ENCODE peak calls at places on chromosomes 7 and 10, in eight cellular contexts. One of them, this sample, is unnamed.

GRCh38 chr7:152850420-152850819 is 90.9 kb downstream of the ACTR3B start:
- DNase-seq in GM23248: no peak
- DNase-seq in endothelial cell of umbilical vein: no peak
- DNase-seq in brain microvascular endothelial cell: no peak
- DNase-seq in right lobe of liver: no peak
- DNase-seq in suprapubic skin: no peak
- DNase-seq in psoas muscle: no peak
- DNase-seq in AG09309: no peak
- DNase-seq in this sample: no peak

GRCh38 chr10:86663576-86664369 is 4.5 kb upstream of the LDB3 start:
- DNase-seq in GM23248: no peak
- DNase-seq in endothelial cell of umbilical vein: no peak
- DNase-seq in brain microvascular endothelial cell: no peak
- DNase-seq in right lobe of liver: no peak
- DNase-seq in suprapubic skin: no peak
- DNase-seq in psoas muscle: peak
- DNase-seq in AG09309: no peak
- DNase-seq in this sample: peak

GRCh38 chr7:92158660-92159575 is 20.0 kb downstream of the LRRD1 start:
- DNase-seq in GM23248: peak
- DNase-seq in endothelial cell of umbilical vein: no peak
- DNase-seq in brain microvascular endothelial cell: peak
- DNase-seq in right lobe of liver: no peak
- DNase-seq in suprapubic skin: no peak
- DNase-seq in psoas muscle: no peak
- DNase-seq in AG09309: peak
- DNase-seq in this sample: no peak

GRCh38 chr7:103380395-103381191 is 33.1 kb downstream of the PSMC2 start:
- DNase-seq in GM23248: peak
- DNase-seq in endothelial cell of umbilical vein: no peak
- DNase-seq in brain microvascular endothelial cell: no peak
- DNase-seq in right lobe of liver: no peak
- DNase-seq in suprapubic skin: no peak
- DNase-seq in psoas muscle: no peak
- DNase-seq in AG09309: no peak
- DNase-seq in this sample: no peak

GRCh38 chr10:121823993-121824463 is 103.8 kb downstream of the ATE1 start:
- DNase-seq in GM23248: peak
- DNase-seq in endothelial cell of umbilical vein: peak
- DNase-seq in brain microvascular endothelial cell: peak
- DNase-seq in right lobe of liver: no peak
- DNase-seq in suprapubic skin: no peak
- DNase-seq in psoas muscle: no peak
- DNase-seq in AG09309: peak
- DNase-seq in this sample: no peak

GRCh38 chr7:112205348-112206237 is 606 bp downstream of the DOCK4 start:
- DNase-seq in GM23248: peak
- DNase-seq in endothelial cell of umbilical vein: peak
- DNase-seq in brain microvascular endothelial cell: peak
- DNase-seq in right lobe of liver: peak
- DNase-seq in suprapubic skin: peak
- DNase-seq in psoas muscle: peak
- DNase-seq in AG09309: no peak
- DNase-seq in this sample: peak

GRCh38 chr7:140928491-140929309 is 4.0 kb upstream of the BRAF start:
- DNase-seq in GM23248: no peak
- DNase-seq in endothelial cell of umbilical vein: no peak
- DNase-seq in brain microvascular endothelial cell: no peak
- DNase-seq in right lobe of liver: no peak
- DNase-seq in suprapubic skin: no peak
- DNase-seq in psoas muscle: no peak
- DNase-seq in AG09309: no peak
- DNase-seq in this sample: no peak

GRCh38 chr10:43421519-43421918 is 12.5 kb upstream of the HNRNPF start:
- DNase-seq in GM23248: peak
- DNase-seq in endothelial cell of umbilical vein: no peak
- DNase-seq in brain microvascular endothelial cell: no peak
- DNase-seq in right lobe of liver: no peak
- DNase-seq in suprapubic skin: no peak
- DNase-seq in psoas muscle: no peak
- DNase-seq in AG09309: no peak
- DNase-seq in this sample: no peak

GRCh38 chr7:155002411-155003214 is at the start of gene PAXIP1:
- DNase-seq in GM23248: peak
- DNase-seq in endothelial cell of umbilical vein: peak
- DNase-seq in brain microvascular endothelial cell: no peak
- DNase-seq in right lobe of liver: peak
- DNase-seq in suprapubic skin: no peak
- DNase-seq in psoas muscle: peak
- DNase-seq in AG09309: no peak
- DNase-seq in this sample: peak

GRCh38 chr7:117061751-117062150 is 108.5 kb downstream of the ST7 start:
- DNase-seq in GM23248: peak
- DNase-seq in endothelial cell of umbilical vein: no peak
- DNase-seq in brain microvascular endothelial cell: peak
- DNase-seq in right lobe of liver: no peak
- DNase-seq in suprapubic skin: no peak
- DNase-seq in psoas muscle: no peak
- DNase-seq in AG09309: peak
- DNase-seq in this sample: no peak

GRCh38 chr7:33774762-33775523 is 130.4 kb upstream of the BMPER start:
- DNase-seq in GM23248: peak
- DNase-seq in endothelial cell of umbilical vein: no peak
- DNase-seq in brain microvascular endothelial cell: peak
- DNase-seq in right lobe of liver: no peak
- DNase-seq in suprapubic skin: no peak
- DNase-seq in psoas muscle: peak
- DNase-seq in AG09309: peak
- DNase-seq in this sample: peak

GRCh38 chr7:137882806-137883205 is 36.0 kb upstream of the DGKI start:
- DNase-seq in GM23248: peak
- DNase-seq in endothelial cell of umbilical vein: peak
- DNase-seq in brain microvascular endothelial cell: peak
- DNase-seq in right lobe of liver: no peak
- DNase-seq in suprapubic skin: no peak
- DNase-seq in psoas muscle: no peak
- DNase-seq in AG09309: no peak
- DNase-seq in this sample: no peak

GRCh38 chr10:112363696-112364688 is 9.9 kb upstream of the ACSL5 start:
- DNase-seq in GM23248: no peak
- DNase-seq in endothelial cell of umbilical vein: no peak
- DNase-seq in brain microvascular endothelial cell: no peak
- DNase-seq in right lobe of liver: peak
- DNase-seq in suprapubic skin: no peak
- DNase-seq in psoas muscle: no peak
- DNase-seq in AG09309: no peak
- DNase-seq in this sample: no peak

GRCh38 chr10:71900441-71901180 is 49.6 kb upstream of the PSAP start:
- DNase-seq in GM23248: no peak
- DNase-seq in endothelial cell of umbilical vein: no peak
- DNase-seq in brain microvascular endothelial cell: no peak
- DNase-seq in right lobe of liver: no peak
- DNase-seq in suprapubic skin: no peak
- DNase-seq in psoas muscle: no peak
- DNase-seq in AG09309: no peak
- DNase-seq in this sample: no peak

GRCh38 chr7:108584211-108584610 is 14.5 kb downstream of the DNAJB9 start:
- DNase-seq in GM23248: no peak
- DNase-seq in endothelial cell of umbilical vein: no peak
- DNase-seq in brain microvascular endothelial cell: no peak
- DNase-seq in right lobe of liver: no peak
- DNase-seq in suprapubic skin: no peak
- DNase-seq in psoas muscle: no peak
- DNase-seq in AG09309: no peak
- DNase-seq in this sample: no peak

GRCh38 chr10:6953131-6953834 is 373.2 kb upstream of the PRKCQ start:
- DNase-seq in GM23248: no peak
- DNase-seq in endothelial cell of umbilical vein: no peak
- DNase-seq in brain microvascular endothelial cell: no peak
- DNase-seq in right lobe of liver: no peak
- DNase-seq in suprapubic skin: no peak
- DNase-seq in psoas muscle: no peak
- DNase-seq in AG09309: no peak
- DNase-seq in this sample: no peak

GRCh38 chr10:89391882-89392756 is at the start of gene IFIT1:
- DNase-seq in GM23248: peak
- DNase-seq in endothelial cell of umbilical vein: peak
- DNase-seq in brain microvascular endothelial cell: peak
- DNase-seq in right lobe of liver: peak
- DNase-seq in suprapubic skin: no peak
- DNase-seq in psoas muscle: no peak
- DNase-seq in AG09309: peak
- DNase-seq in this sample: peak

GRCh38 chr7:22387583-22387982 is 30.6 kb upstream of the RAPGEF5 start:
- DNase-seq in GM23248: peak
- DNase-seq in endothelial cell of umbilical vein: no peak
- DNase-seq in brain microvascular endothelial cell: peak
- DNase-seq in right lobe of liver: no peak
- DNase-seq in suprapubic skin: no peak
- DNase-seq in psoas muscle: peak
- DNase-seq in AG09309: peak
- DNase-seq in this sample: no peak

GRCh38 chr7:3367271-3367670 is 66.2 kb downstream of the SDK1 start:
- DNase-seq in GM23248: no peak
- DNase-seq in endothelial cell of umbilical vein: no peak
- DNase-seq in brain microvascular endothelial cell: no peak
- DNase-seq in right lobe of liver: no peak
- DNase-seq in suprapubic skin: no peak
- DNase-seq in psoas muscle: no peak
- DNase-seq in AG09309: no peak
- DNase-seq in this sample: no peak

GRCh38 chr7:3370068-3370704 is 69.1 kb downstream of the SDK1 start:
- DNase-seq in GM23248: no peak
- DNase-seq in endothelial cell of umbilical vein: no peak
- DNase-seq in brain microvascular endothelial cell: no peak
- DNase-seq in right lobe of liver: no peak
- DNase-seq in suprapubic skin: no peak
- DNase-seq in psoas muscle: no peak
- DNase-seq in AG09309: no peak
- DNase-seq in this sample: no peak

DNA sequence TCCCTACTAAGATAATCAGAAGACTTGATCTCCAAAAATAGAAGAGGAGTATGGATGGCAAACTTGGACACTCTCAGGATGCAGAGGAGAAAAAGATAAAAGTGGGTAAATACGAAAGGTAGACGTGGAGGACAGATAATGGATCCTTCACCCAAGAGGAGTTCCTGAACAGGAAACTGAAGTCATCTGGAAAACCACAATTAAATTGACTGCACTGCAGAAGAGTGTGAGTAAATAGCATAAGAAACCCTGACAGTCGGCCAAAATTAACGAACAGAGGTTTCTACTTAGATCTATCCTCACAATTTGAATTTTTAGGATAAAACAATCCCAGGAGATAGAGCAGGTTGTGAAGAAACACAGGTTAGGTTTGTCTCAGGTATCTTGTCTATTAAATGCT is 70.5 kb downstream of the SDK1 start:
- DNase-seq in GM23248: no peak
- DNase-seq in endothelial cell of umbilical vein: no peak
- DNase-seq in brain microvascular endothelial cell: no peak
- DNase-seq in right lobe of liver: no peak
- DNase-seq in suprapubic skin: no peak
- DNase-seq in psoas muscle: no peak
- DNase-seq in AG09309: no peak
- DNase-seq in this sample: no peak
- H3K4me3 ChIP-seq in GM23248: no peak
- H3K4me3 ChIP-seq in endothelial cell of umbilical vein: no peak
- H3K4me3 ChIP-seq in brain microvascular endothelial cell: no peak
- H3K4me3 ChIP-seq in right lobe of liver: no peak
- H3K4me3 ChIP-seq in suprapubic skin: no peak
- H3K4me3 ChIP-seq in psoas muscle: no peak
- H3K4me3 ChIP-seq in AG09309: no peak
- H3K4me3 ChIP-seq in this sample: no peak

GRCh38 chr10:22606164-22606614 is 108.2 kb downstream of the PIP4K2A start:
- DNase-seq in GM23248: peak
- DNase-seq in endothelial cell of umbilical vein: peak
- DNase-seq in brain microvascular endothelial cell: peak
- DNase-seq in right lobe of liver: no peak
- DNase-seq in suprapubic skin: no peak
- DNase-seq in psoas muscle: no peak
- DNase-seq in AG09309: no peak
- DNase-seq in this sample: peak
- H3K4me3 ChIP-seq in GM23248: no peak
- H3K4me3 ChIP-seq in endothelial cell of umbilical vein: no peak
- H3K4me3 ChIP-seq in brain microvascular endothelial cell: no peak
- H3K4me3 ChIP-seq in right lobe of liver: no peak
- H3K4me3 ChIP-seq in suprapubic skin: no peak
- H3K4me3 ChIP-seq in psoas muscle: no peak
- H3K4me3 ChIP-seq in AG09309: no peak
- H3K4me3 ChIP-seq in this sample: no peak

DNA sequence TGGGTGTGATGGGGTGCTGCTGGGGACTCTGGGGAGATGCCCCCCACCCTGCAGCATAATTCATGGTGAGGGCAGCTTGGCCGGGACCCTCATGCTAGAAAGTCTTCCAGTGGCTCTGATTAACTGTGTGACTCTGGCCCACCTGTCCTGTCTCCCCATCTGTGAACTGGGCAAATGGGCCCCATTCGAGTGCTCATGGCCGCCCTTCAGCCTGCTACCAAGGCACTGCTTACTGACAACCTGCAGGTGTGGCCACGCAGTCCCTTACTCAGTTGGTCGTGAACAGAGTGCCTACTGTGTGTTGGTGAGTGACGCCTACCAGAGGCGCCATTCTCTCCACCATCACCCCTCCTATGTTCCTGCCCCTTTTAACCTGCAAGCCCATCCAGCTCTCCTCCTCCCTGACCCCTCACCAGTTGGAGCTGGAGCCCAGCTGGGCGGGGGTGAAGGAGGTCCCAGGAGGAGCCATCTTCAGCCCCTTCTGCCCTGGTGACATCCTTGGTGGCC is 109.4 kb downstream of the ZMIZ1 start:
- DNase-seq in GM23248: no peak
- DNase-seq in endothelial cell of umbilical vein: no peak
- DNase-seq in brain microvascular endothelial cell: no peak
- DNase-seq in right lobe of liver: no peak
- DNase-seq in suprapubic skin: no peak
- DNase-seq in psoas muscle: no peak
- DNase-seq in AG09309: no peak
- DNase-seq in this sample: no peak
- H3K4me3 ChIP-seq in GM23248: no peak
- H3K4me3 ChIP-seq in endothelial cell of umbilical vein: no peak
- H3K4me3 ChIP-seq in brain microvascular endothelial cell: no peak
- H3K4me3 ChIP-seq in right lobe of liver: no peak
- H3K4me3 ChIP-seq in suprapubic skin: no peak
- H3K4me3 ChIP-seq in psoas muscle: no peak
- H3K4me3 ChIP-seq in AG09309: no peak
- H3K4me3 ChIP-seq in this sample: no peak

GRCh38 chr7:2614646-2615330 is 17.0 kb upstream of the TTYH3 start:
- DNase-seq in GM23248: peak
- DNase-seq in endothelial cell of umbilical vein: no peak
- DNase-seq in brain microvascular endothelial cell: no peak
- DNase-seq in right lobe of liver: no peak
- DNase-seq in suprapubic skin: no peak
- DNase-seq in psoas muscle: no peak
- DNase-seq in AG09309: no peak
- DNase-seq in this sample: no peak
- H3K4me3 ChIP-seq in GM23248: peak
- H3K4me3 ChIP-seq in endothelial cell of umbilical vein: no peak
- H3K4me3 ChIP-seq in brain microvascular endothelial cell: no peak
- H3K4me3 ChIP-seq in right lobe of liver: no peak
- H3K4me3 ChIP-seq in suprapubic skin: peak
- H3K4me3 ChIP-seq in psoas muscle: peak
- H3K4me3 ChIP-seq in AG09309: no peak
- H3K4me3 ChIP-seq in this sample: peak

This sample was measured in gastrocnemius medialis.